ENCODE peak calls at places on chromosome 7, in five cellular contexts. G is GDM1; K is activated CD8-positive, alpha-beta memory T cell treated with anti-CD3 and anti-CD28 coated beads, Interleukin-2, amount 10 ng/mL, durations not matched to agents 7 days and 5 days; T is pons; V is epithelial cell of prostate. S is an unnamed sample.

GRCh38 chr7:17038783-17039170 is 157.0 kb upstream of the AGR3 start:
- DNase-seq in G (no peak), K (no peak), T (no peak), V (no peak), S (no peak)

GRCh38 chr7:100190059-100190711 is 12.5 kb downstream of the STAG3 start:
- DNase-seq in G (no peak), K (no peak), T (peak), V (no peak), S (no peak)

GRCh38 chr7:106041140-106041717 is 70.9 kb downstream of the SYPL1 start:
- DNase-seq in G (no peak), K (peak), T (peak), V (no peak), S (peak)

GRCh38 chr7:110027385-110027784 is 1063.5 kb upstream of the LRRN3 start:
- DNase-seq in G (no peak), K (no peak), T (no peak), V (no peak), S (no peak)

GRCh38 chr7:55618913-55619312 is 46.6 kb upstream of the VOPP1 start:
- DNase-seq in G (no peak), K (no peak), T (no peak), V (no peak), S (no peak)

GRCh38 chr7:117231047-117231359 is 91.9 kb downstream of the WNT2 start:
- DNase-seq in G (no peak), K (no peak), T (no peak), V (no peak), S (no peak)

GRCh38 chr7:572668-573495 is 53.2 kb upstream of the PDGFA start:
- DNase-seq in G (no peak), K (no peak), T (no peak), V (no peak), S (no peak)

GRCh38 chr7:151114151-151115090 is 28.1 kb downstream of the AGAP3 start:
- DNase-seq in G (no peak), K (no peak), T (no peak), V (peak), S (no peak)

GRCh38 chr7:21542891-21543527 is at the start of gene DNAH11:
- DNase-seq in G (no peak), K (no peak), T (no peak), V (no peak), S (peak)

GRCh38 chr7:76108540-76109233 is 60.8 kb downstream of the MDH2 start:
- DNase-seq in G (no peak), K (no peak), T (no peak), V (no peak), S (peak)

GRCh38 chr7:108557191-108557590 is 12.3 kb downstream of the THAP5 start:
- DNase-seq in G (no peak), K (no peak), T (no peak), V (no peak), S (no peak)

GRCh38 chr7:138934861-138935260 is 46.3 kb downstream of the KIAA1549 start:
- DNase-seq in G (no peak), K (peak), T (no peak), V (no peak), S (no peak)

GRCh38 chr7:29557954-29558353 is 5.7 kb upstream of the PRR15 start:
- DNase-seq in G (no peak), K (no peak), T (peak), V (no peak), S (no peak)

GRCh38 chr7:75842836-75843446 is 29.3 kb upstream of the CCL24 start:
- DNase-seq in G (no peak), K (peak), T (peak), V (peak), S (no peak)

GRCh38 chr7:141328290-141328689 is 222.9 kb upstream of the AGK start:
- DNase-seq in G (no peak), K (no peak), T (no peak), V (no peak), S (no peak)

GRCh38 chr7:107744345-107744750 is 406 bp downstream of the CBLL1 start:
- DNase-seq in G (no peak), K (no peak), T (peak), V (no peak), S (no peak)

GRCh38 chr7:32648408-32649156 is 153.3 kb downstream of the AVL9 start:
- DNase-seq in G (no peak), K (no peak), T (no peak), V (no peak), S (no peak)

GRCh38 chr7:17046666-17047065 is 164.9 kb upstream of the AGR3 start:
- DNase-seq in G (no peak), K (no peak), T (no peak), V (no peak), S (peak)

GRCh38 chr7:521221-522070 is 1.8 kb upstream of the PDGFA start:
- DNase-seq in G (no peak), K (no peak), T (no peak), V (no peak), S (no peak)

GRCh38 chr7:104142147-104142546 is 65.7 kb downstream of the ORC5 start:
- DNase-seq in G (no peak), K (no peak), T (no peak), V (no peak), S (peak)

GRCh38 chr7:42940985-42941847 is 9.0 kb downstream of the MRPL32 start:
- DNase-seq in G (peak), K (peak), T (peak), V (no peak), S (peak)

GRCh38 chr7:106075937-106076336 is 36.2 kb downstream of the SYPL1 start:
- DNase-seq in G (no peak), K (no peak), T (peak), V (no peak), S (no peak)

GRCh38 chr7:131861620-131862346 is 305.4 kb upstream of the PODXL start:
- DNase-seq in G (no peak), K (no peak), T (no peak), V (no peak), S (no peak)

GRCh38 chr7:70723339-70723738 is 408.6 kb upstream of the GALNT17 start:
- DNase-seq in G (no peak), K (no peak), T (no peak), V (no peak), S (no peak)

GRCh38 chr7:101615446-101615845 is 13.7 kb downstream of the MYL10 start:
- DNase-seq in G (no peak), K (no peak), T (no peak), V (no peak), S (no peak)

GRCh38 chr7:102424787-102425218 is 8.6 kb upstream of the ORAI2 start:
- DNase-seq in G (no peak), K (no peak), T (peak), V (no peak), S (no peak)

GRCh38 chr7:23114854-23115253 is 9.3 kb downstream of the KLHL7 start:
- DNase-seq in G (no peak), K (no peak), T (no peak), V (no peak), S (no peak)

GRCh38 chr7:158114056-158114850 is 473.4 kb downstream of the PTPRN2 start:
- DNase-seq in G (no peak), K (no peak), T (no peak), V (no peak), S (no peak)

GRCh38 chr7:105352018-105352612 is 36.6 kb downstream of the SRPK2 start:
- DNase-seq in G (peak), K (peak), T (peak), V (peak), S (no peak)

GRCh38 chr7:40429821-40430220 is 295.0 kb downstream of the SUGCT start:
- DNase-seq in G (no peak), K (no peak), T (no peak), V (no peak), S (no peak)

GRCh38 chr7:28919510-28919909 is 38.6 kb downstream of the TRIL start:
- DNase-seq in G (no peak), K (no peak), T (peak), V (no peak), S (no peak)